ENCODE peak calls at places on chromosomes 6 and 20, in eight cellular contexts. P is pancreas; C is fibroblast of lung; G is spleen; F is A549; Q is AG04450; K is BE2C; R is CD4-positive, alpha-beta memory T cell. J is an unnamed sample. For H3K9me3, the result is how much of the 10 kb centered on the place peaks cover.

GRCh38 chr6:19416811-19417210 is 420.4 kb upstream of the ID4 start:
- DNase-seq in P (no peak), C (no peak), G (no peak), F (no peak), Q (no peak), K (no peak), R (no peak), J (no peak)

GRCh38 chr6:17484201-17484606 is 90.8 kb downstream of the CAP2 start:
- DNase-seq in P (no peak), C (no peak), G (no peak), F (no peak), Q (no peak), K (no peak), R (no peak), J (no peak)

GRCh38 chr6:123565529-123565928 is 71.2 kb downstream of the TRDN start:
- DNase-seq in P (no peak), C (no peak), G (no peak), F (no peak), Q (no peak), K (no peak), R (no peak), J (peak)

GRCh38 chr20:24102290-24102689 is 113.7 kb upstream of the GGTLC1 start:
- DNase-seq in P (no peak), C (no peak), G (no peak), F (peak), Q (no peak), K (no peak), R (peak), J (no peak)

GRCh38 chr6:3260772-3261517 is 2.2 kb downstream of the PSMG4 start:
- DNase-seq in P (no peak), C (no peak), G (no peak), F (no peak), Q (no peak), K (no peak), R (no peak), J (no peak)

GRCh38 chr6:74091133-74091793 is 395.3 kb downstream of the CD109 start:
- DNase-seq in P (no peak), C (peak), G (no peak), F (peak), Q (no peak), K (no peak), R (peak), J (no peak)

GRCh38 chr20:34331838-34332237 is 28.7 kb upstream of the AHCY start:
- DNase-seq in P (no peak), C (no peak), G (no peak), F (no peak), Q (no peak), K (no peak), R (no peak), J (no peak)

GRCh38 chr6:41682966-41683459 is 44.7 kb downstream of the MDFI start:
- DNase-seq in P (no peak), C (no peak), G (no peak), F (no peak), Q (no peak), K (no peak), R (no peak), J (no peak)

GRCh38 chr20:59832406-59833156 is 100.9 kb downstream of the SYCP2 start:
- DNase-seq in P (peak), C (no peak), G (peak), F (no peak), Q (no peak), K (no peak), R (no peak), J (no peak)

GRCh38 chr6:45376310-45377040 is 1.3 kb downstream of the SUPT3H start:
- DNase-seq in P (no peak), C (peak), G (no peak), F (no peak), Q (no peak), K (no peak), R (no peak), J (no peak)

GRCh38 chr6:41648921-41649320 is 10.7 kb downstream of the MDFI start:
- DNase-seq in P (no peak), C (no peak), G (no peak), F (no peak), Q (no peak), K (no peak), R (no peak), J (no peak)

GRCh38 chr20:36252511-36252910 is 16.2 kb downstream of the AAR2 start:
- DNase-seq in P (no peak), C (no peak), G (no peak), F (no peak), Q (no peak), K (no peak), R (no peak), J (no peak)

GRCh38 chr6:30364591-30364990 is 19.6 kb downstream of the RPP21 start:
- DNase-seq in P (no peak), C (no peak), G (no peak), F (no peak), Q (no peak), K (no peak), R (no peak), J (no peak)

GRCh38 chr20:35963878-35964277 is 4.5 kb upstream of the CNBD2 start:
- DNase-seq in P (no peak), C (no peak), G (no peak), F (no peak), Q (no peak), K (no peak), R (no peak), J (no peak)

GRCh38 chr6:28218312-28219248 is 6.5 kb upstream of the ZSCAN9 start:
- DNase-seq in P (peak), C (peak), G (peak), F (peak), Q (no peak), K (peak), R (no peak), J (peak)

GRCh38 chr6:49269190-49269589 is 193.9 kb downstream of the MMUT start:
- DNase-seq in P (no peak), C (peak), G (no peak), F (no peak), Q (no peak), K (no peak), R (no peak), J (no peak)

GRCh38 chr6:170038717-170039116 is 252.2 kb downstream of the DLL1 start:
- DNase-seq in P (no peak), C (no peak), G (peak), F (no peak), Q (no peak), K (no peak), R (no peak), J (no peak)

GRCh38 chr6:30644769-30645168 is 2.2 kb upstream of the C6orf136 start:
- DNase-seq in P (no peak), C (no peak), G (no peak), F (no peak), Q (no peak), K (no peak), R (no peak), J (no peak)

GRCh38 chr6:14412026-14412425 is 294.5 kb downstream of the CD83 start:
- DNase-seq in P (no peak), C (peak), G (no peak), F (no peak), Q (no peak), K (no peak), R (no peak), J (no peak)

GRCh38 chr6:88013554-88013953 is 34.1 kb upstream of the SPACA1 start:
- DNase-seq in P (no peak), C (no peak), G (no peak), F (peak), Q (no peak), K (no peak), R (no peak), J (no peak)

GRCh38 chr20:23587631-23588030 is 18.1 kb downstream of the CST9 start:
- DNase-seq in P (no peak), C (no peak), G (no peak), F (no peak), Q (no peak), K (no peak), R (no peak), J (no peak)

GRCh38 chr6:54291146-54291545 is 17.1 kb upstream of the TINAG start:
- DNase-seq in P (no peak), C (peak), G (no peak), F (no peak), Q (no peak), K (no peak), R (no peak), J (no peak)

GRCh38 chr6:154653853-154654252 is 79.4 kb upstream of the SCAF8 start:
- DNase-seq in P (no peak), C (peak), G (no peak), F (peak), Q (no peak), K (no peak), R (no peak), J (peak)

GRCh38 chr20:17536944-17537444 is 5.8 kb upstream of the BFSP1 start:
- DNase-seq in P (peak), C (peak), G (no peak), F (peak), Q (peak), K (peak), R (peak), J (peak)

GRCh38 chr6:105431226-105431625 is 28.3 kb upstream of the PREP start:
- DNase-seq in P (no peak), C (peak), G (no peak), F (peak), Q (peak), K (peak), R (peak), J (no peak)

GRCh38 chr6:50846860-50847171 is 28.1 kb downstream of the TFAP2B start:
- DNase-seq in P (no peak), C (no peak), G (no peak), F (no peak), Q (no peak), K (no peak), R (no peak), J (no peak)

GRCh38 chr20:347640-348484 is 951 bp downstream of the NRSN2 start:
- DNase-seq in P (peak), C (peak), G (peak), F (peak), Q (peak), K (peak), R (peak), J (peak)

GRCh38 chr20:23225407-23226060 is 125.1 kb upstream of the NXT1 start:
- DNase-seq in P (no peak), C (peak), G (no peak), F (peak), Q (peak), K (no peak), R (no peak), J (peak)

GRCh38 chr6:15499591-15499990 is 163.2 kb downstream of the DTNBP1 start:
- DNase-seq in P (no peak), C (no peak), G (no peak), F (no peak), Q (no peak), K (no peak), R (no peak), J (no peak)

GRCh38 chr6:15499125-15499524 is 163.7 kb downstream of the DTNBP1 start:
- DNase-seq in P (no peak), C (no peak), G (no peak), F (no peak), Q (no peak), K (no peak), R (no peak), J (no peak)

GRCh38 chr6:15500901-15501805 is 161.7 kb downstream of the DTNBP1 start:
- DNase-seq in P (no peak), C (no peak), G (peak), F (no peak), Q (no peak), K (no peak), R (no peak), J (no peak)

GRCh38 chr6:15498640-15499039 is 164.2 kb downstream of the DTNBP1 start:
- DNase-seq in P (no peak), C (peak), G (no peak), F (no peak), Q (no peak), K (no peak), R (no peak), J (peak)

DNA sequence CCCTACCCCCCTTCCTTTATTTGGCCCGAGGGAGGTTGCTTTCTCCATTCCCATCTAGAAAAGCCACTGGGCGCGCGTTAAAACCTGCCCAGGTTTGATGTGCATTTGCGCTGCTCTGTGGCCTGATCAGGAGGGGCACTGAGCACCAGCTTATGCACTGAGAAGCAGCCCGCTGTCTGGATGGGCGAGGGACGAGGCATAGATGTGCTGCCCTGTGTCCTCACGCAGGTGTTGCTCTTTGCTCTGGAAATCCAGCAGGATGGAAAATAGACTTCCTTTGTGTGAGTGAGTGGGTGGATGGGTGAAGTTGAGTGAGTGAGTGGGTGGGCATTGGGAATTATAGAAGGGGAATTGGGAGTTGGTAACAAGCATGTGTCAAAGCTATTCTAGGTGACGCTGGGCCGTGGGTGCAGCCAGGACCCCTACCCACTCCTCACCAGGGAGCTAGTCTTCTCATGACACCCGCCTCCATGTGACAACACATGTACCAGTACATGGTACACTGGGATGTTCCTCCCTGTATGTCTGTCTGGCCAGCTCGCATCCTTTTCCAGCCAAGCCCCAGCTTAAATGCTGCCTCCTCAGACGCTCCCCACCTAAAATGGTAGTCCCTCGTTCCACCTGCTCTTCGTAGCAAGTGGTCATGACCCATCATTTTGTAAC is 162.6 kb downstream of the DTNBP1 start:
- DNase-seq in P (no peak), C (no peak), G (no peak), F (no peak), Q (no peak), K (no peak), R (no peak), J (no peak)
- H3K9me3 ChIP-seq in P (under half), C (under half), G (under half), F (under half), Q (under half), K (under half), R (under half), J (under half)

DNA sequence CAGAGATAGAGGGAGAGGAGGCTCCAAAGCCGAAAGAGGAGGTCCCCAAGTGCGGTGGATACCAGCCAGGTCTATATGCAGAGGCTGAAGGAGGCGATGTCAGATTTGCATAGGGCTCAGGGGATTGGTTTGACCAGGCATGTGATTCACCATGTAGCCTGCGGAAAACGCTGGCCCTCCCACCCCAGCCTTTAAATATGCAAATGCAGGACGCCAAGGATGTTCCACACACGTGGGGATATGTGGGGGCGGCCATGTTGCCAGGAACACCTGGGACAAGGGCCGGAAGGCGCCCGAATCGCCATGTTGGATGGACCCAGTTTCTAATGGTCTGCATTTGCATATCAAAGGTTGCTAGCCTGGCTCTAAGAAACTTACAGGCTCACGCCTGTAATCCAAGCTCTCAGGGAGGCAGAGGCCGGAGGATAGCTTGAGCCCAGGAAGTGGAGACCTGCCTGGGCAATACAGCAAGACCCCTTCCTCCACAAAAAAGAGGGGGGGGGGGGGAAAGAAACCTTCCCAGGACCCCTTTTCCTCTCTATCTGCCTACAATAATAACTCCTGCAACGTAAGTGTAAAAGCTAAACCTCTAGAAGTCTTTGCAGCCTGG is 110.5 kb downstream of the TULP4 start:
- DNase-seq in P (no peak), C (peak), G (no peak), F (no peak), Q (no peak), K (no peak), R (no peak), J (no peak)
- H3K9me3 ChIP-seq in P (under half), C (under half), G (under half), F (under half), Q (under half), K (under half), R (under half), J (under half)

GRCh38 chr6:94190030-94190429 is 770.7 kb upstream of the EPHA7 start:
- DNase-seq in P (no peak), C (no peak), G (no peak), F (no peak), Q (no peak), K (no peak), R (no peak), J (no peak)
- H3K9me3 ChIP-seq in P (under half), C (under half), G (under half), F (under half), Q (under half), K (under half), R (under half), J (under half)

DNA sequence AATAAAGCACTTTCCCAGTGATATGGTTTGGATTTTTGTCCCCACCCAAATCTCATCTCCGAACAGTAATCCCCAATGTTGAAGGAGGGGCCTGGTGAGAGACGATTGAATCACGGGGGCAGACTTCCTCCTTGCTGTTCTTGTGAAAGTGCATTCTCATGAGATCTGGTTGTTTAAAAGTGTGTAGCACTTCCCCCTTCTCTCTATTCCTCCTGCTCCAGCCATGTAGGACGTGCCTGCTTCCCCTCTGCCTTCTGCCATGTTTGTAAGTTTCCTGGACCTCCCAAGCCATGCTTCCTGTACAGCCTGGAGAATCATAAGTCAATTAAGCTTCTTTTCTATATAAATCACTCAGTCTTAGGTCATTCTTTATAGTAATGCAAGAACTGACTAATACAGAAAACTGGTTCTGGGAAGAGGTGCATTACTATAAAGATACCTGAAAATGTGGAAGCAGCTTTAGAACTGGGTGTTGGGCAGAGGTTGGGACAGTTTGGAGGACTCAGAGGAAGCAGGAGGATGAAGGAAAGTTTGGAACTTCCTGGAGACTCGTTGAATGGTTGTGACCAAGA is 7.4 kb downstream of the EPM2A start:
- DNase-seq in P (no peak), C (no peak), G (no peak), F (no peak), Q (no peak), K (no peak), R (no peak), J (no peak)
- H3K9me3 ChIP-seq in P (under half), C (under half), G (half or more), F (under half), Q (under half), K (under half), R (under half), J (under half)

GRCh38 chr20:55893031-55893430 is 112.3 kb downstream of the CBLN4 start:
- DNase-seq in P (no peak), C (no peak), G (no peak), F (no peak), Q (no peak), K (no peak), R (no peak), J (no peak)
- H3K9me3 ChIP-seq in P (under half), C (under half), G (under half), F (under half), Q (under half), K (under half), R (under half), J (under half)

GRCh38 chr20:30489604-30490003 is 767.9 kb upstream of the DEFB115 start:
- DNase-seq in P (no peak), C (no peak), G (no peak), F (no peak), Q (no peak), K (no peak), R (no peak), J (peak)
- H3K9me3 ChIP-seq in P (under half), C (under half), G (half or more), F (under half), Q (half or more), K (under half), R (under half), J (under half)

GRCh38 chr6:100426689-100427338 is 37.9 kb downstream of the SIM1 start:
- DNase-seq in P (no peak), C (no peak), G (no peak), F (no peak), Q (no peak), K (no peak), R (no peak), J (no peak)
- H3K9me3 ChIP-seq in P (under half), C (under half), G (under half), F (under half), Q (under half), K (under half), R (under half), J (under half)

GRCh38 chr20:56308036-56308435 is 50.7 kb upstream of the FAM210B start:
- DNase-seq in P (no peak), C (no peak), G (no peak), F (no peak), Q (no peak), K (no peak), R (no peak), J (no peak)
- H3K9me3 ChIP-seq in P (under half), C (under half), G (under half), F (under half), Q (under half), K (under half), R (under half), J (under half)

GRCh38 chr6:95589826-95590570 is 12.7 kb downstream of the MANEA start:
- DNase-seq in P (no peak), C (no peak), G (no peak), F (no peak), Q (no peak), K (no peak), R (no peak), J (no peak)

GRCh38 chr6:95593025-95593424 is 15.7 kb downstream of the MANEA start:
- DNase-seq in P (no peak), C (no peak), G (no peak), F (no peak), Q (no peak), K (no peak), R (no peak), J (no peak)

GRCh38 chr6:95587989-95588388 is 10.7 kb downstream of the MANEA start:
- DNase-seq in P (no peak), C (no peak), G (no peak), F (no peak), Q (no peak), K (no peak), R (no peak), J (no peak)

GRCh38 chr6:95589067-95589466 is 11.7 kb downstream of the MANEA start:
- DNase-seq in P (no peak), C (no peak), G (no peak), F (no peak), Q (no peak), K (no peak), R (no peak), J (no peak)
- H3K9me3 ChIP-seq in P (under half), C (under half), G (under half), F (under half), Q (under half), K (under half), R (under half), J (under half)

DNA sequence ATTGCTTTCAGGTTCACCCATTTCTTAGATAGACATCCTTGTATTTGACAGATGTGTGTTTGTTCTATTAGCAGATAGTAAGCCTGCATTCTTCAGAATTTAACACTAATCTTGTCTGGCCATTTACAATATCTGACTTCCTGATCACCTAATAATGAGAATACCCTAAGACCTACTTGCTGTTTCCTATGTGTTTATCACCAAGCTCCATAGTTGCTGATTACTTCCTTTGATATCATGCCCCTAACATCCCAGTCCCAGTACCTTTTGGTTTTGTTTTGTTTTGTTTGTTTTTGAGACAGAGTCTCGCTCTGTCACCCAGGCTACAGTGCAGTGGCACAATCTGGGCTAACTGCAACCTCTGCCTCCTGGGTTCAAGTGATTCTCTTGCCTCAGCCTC is 143.6 kb upstream of the DST start:
- DNase-seq in P (no peak), C (no peak), G (no peak), F (no peak), Q (no peak), K (no peak), R (no peak), J (no peak)
- H3K9me3 ChIP-seq in P (under half), C (under half), G (under half), F (under half), Q (under half), K (under half), R (under half), J (under half)